ENCODE peak calls at places on chromosome 18, in seven cellular contexts. One of them, this sample, is unnamed. For H3K27me3 and H3K4me1, the result is how much of the 10 kb centered on the place peaks cover.

GRCh38 chr18:24056506-24056905 is 42.0 kb downstream of the TTC39C start:
- DNase-seq in PC-9: no peak
- DNase-seq in fibroblast of lung: no peak
- DNase-seq in transverse colon: no peak
- DNase-seq in aorta: no peak
- DNase-seq in cardiac muscle cell: no peak
- DNase-seq in right cardiac atrium: no peak
- DNase-seq in this sample: no peak

GRCh38 chr18:73780218-73780617 is 367.4 kb downstream of the FBXO15 start:
- DNase-seq in PC-9: no peak
- DNase-seq in fibroblast of lung: no peak
- DNase-seq in transverse colon: no peak
- DNase-seq in aorta: no peak
- DNase-seq in cardiac muscle cell: no peak
- DNase-seq in right cardiac atrium: no peak
- DNase-seq in this sample: no peak

GRCh38 chr18:32010124-32010745 is 8.4 kb upstream of the RNF125 start:
- DNase-seq in PC-9: no peak
- DNase-seq in fibroblast of lung: no peak
- DNase-seq in transverse colon: no peak
- DNase-seq in aorta: no peak
- DNase-seq in cardiac muscle cell: no peak
- DNase-seq in right cardiac atrium: no peak
- DNase-seq in this sample: no peak

GRCh38 chr18:76764296-76764901 is 58.0 kb upstream of the ZNF236 start:
- DNase-seq in PC-9: no peak
- DNase-seq in fibroblast of lung: no peak
- DNase-seq in transverse colon: no peak
- DNase-seq in aorta: no peak
- DNase-seq in cardiac muscle cell: no peak
- DNase-seq in right cardiac atrium: no peak
- DNase-seq in this sample: no peak

GRCh38 chr18:48829443-48830149 is 121.2 kb downstream of the SMAD7 start:
- DNase-seq in PC-9: no peak
- DNase-seq in fibroblast of lung: no peak
- DNase-seq in transverse colon: no peak
- DNase-seq in aorta: peak
- DNase-seq in cardiac muscle cell: peak
- DNase-seq in right cardiac atrium: peak
- DNase-seq in this sample: no peak

GRCh38 chr18:13319629-13320028 is 101.1 kb downstream of the LDLRAD4 start:
- DNase-seq in PC-9: no peak
- DNase-seq in fibroblast of lung: no peak
- DNase-seq in transverse colon: no peak
- DNase-seq in aorta: no peak
- DNase-seq in cardiac muscle cell: no peak
- DNase-seq in right cardiac atrium: no peak
- DNase-seq in this sample: no peak

GRCh38 chr18:46732801-46733200 is 24.1 kb downstream of the ST8SIA5 start:
- DNase-seq in PC-9: no peak
- DNase-seq in fibroblast of lung: no peak
- DNase-seq in transverse colon: no peak
- DNase-seq in aorta: no peak
- DNase-seq in cardiac muscle cell: no peak
- DNase-seq in right cardiac atrium: no peak
- DNase-seq in this sample: no peak

GRCh38 chr18:46431522-46432171 is 225.4 kb downstream of the LOXHD1 start:
- DNase-seq in PC-9: no peak
- DNase-seq in fibroblast of lung: no peak
- DNase-seq in transverse colon: no peak
- DNase-seq in aorta: no peak
- DNase-seq in cardiac muscle cell: no peak
- DNase-seq in right cardiac atrium: no peak
- DNase-seq in this sample: no peak

GRCh38 chr18:79922971-79923411 is 28.5 kb downstream of the SLC66A2 start:
- DNase-seq in PC-9: no peak
- DNase-seq in fibroblast of lung: no peak
- DNase-seq in transverse colon: peak
- DNase-seq in aorta: peak
- DNase-seq in cardiac muscle cell: no peak
- DNase-seq in right cardiac atrium: peak
- DNase-seq in this sample: no peak

GRCh38 chr18:6521804-6522418 is 107.2 kb upstream of the L3MBTL4 start:
- DNase-seq in PC-9: no peak
- DNase-seq in fibroblast of lung: peak
- DNase-seq in transverse colon: peak
- DNase-seq in aorta: no peak
- DNase-seq in cardiac muscle cell: peak
- DNase-seq in right cardiac atrium: no peak
- DNase-seq in this sample: peak

GRCh38 chr18:34128436-34128835 is 96.3 kb downstream of the NOL4 start:
- DNase-seq in PC-9: no peak
- DNase-seq in fibroblast of lung: peak
- DNase-seq in transverse colon: no peak
- DNase-seq in aorta: no peak
- DNase-seq in cardiac muscle cell: no peak
- DNase-seq in right cardiac atrium: no peak
- DNase-seq in this sample: no peak

GRCh38 chr18:13804305-13804704 is 19.6 kb upstream of the MC5R start:
- DNase-seq in PC-9: no peak
- DNase-seq in fibroblast of lung: no peak
- DNase-seq in transverse colon: no peak
- DNase-seq in aorta: no peak
- DNase-seq in cardiac muscle cell: no peak
- DNase-seq in right cardiac atrium: no peak
- DNase-seq in this sample: no peak

GRCh38 chr18:78517973-78518372 is 461.6 kb upstream of the SALL3 start:
- DNase-seq in PC-9: no peak
- DNase-seq in fibroblast of lung: no peak
- DNase-seq in transverse colon: no peak
- DNase-seq in aorta: peak
- DNase-seq in cardiac muscle cell: no peak
- DNase-seq in right cardiac atrium: no peak
- DNase-seq in this sample: no peak

GRCh38 chr18:62767321-62767720 is 52.0 kb downstream of the PHLPP1 start:
- DNase-seq in PC-9: peak
- DNase-seq in fibroblast of lung: peak
- DNase-seq in transverse colon: no peak
- DNase-seq in aorta: no peak
- DNase-seq in cardiac muscle cell: no peak
- DNase-seq in right cardiac atrium: no peak
- DNase-seq in this sample: no peak

GRCh38 chr18:63882333-63883141 is 5.0 kb upstream of the SERPINB2 start:
- DNase-seq in PC-9: peak
- DNase-seq in fibroblast of lung: peak
- DNase-seq in transverse colon: no peak
- DNase-seq in aorta: no peak
- DNase-seq in cardiac muscle cell: peak
- DNase-seq in right cardiac atrium: no peak
- DNase-seq in this sample: peak

GRCh38 chr18:62281684-62282083 is 43.4 kb upstream of the TNFRSF11A start:
- DNase-seq in PC-9: peak
- DNase-seq in fibroblast of lung: peak
- DNase-seq in transverse colon: no peak
- DNase-seq in aorta: no peak
- DNase-seq in cardiac muscle cell: no peak
- DNase-seq in right cardiac atrium: no peak
- DNase-seq in this sample: no peak

GRCh38 chr18:47204908-47205522 is 28.9 kb upstream of the IER3IP1 start:
- DNase-seq in PC-9: no peak
- DNase-seq in fibroblast of lung: peak
- DNase-seq in transverse colon: peak
- DNase-seq in aorta: no peak
- DNase-seq in cardiac muscle cell: peak
- DNase-seq in right cardiac atrium: no peak
- DNase-seq in this sample: peak

GRCh38 chr18:76844742-76845477 is 22.6 kb downstream of the ZNF236 start:
- DNase-seq in PC-9: peak
- DNase-seq in fibroblast of lung: peak
- DNase-seq in transverse colon: no peak
- DNase-seq in aorta: no peak
- DNase-seq in cardiac muscle cell: no peak
- DNase-seq in right cardiac atrium: no peak
- DNase-seq in this sample: no peak

GRCh38 chr18:34357944-34358580 is 133.3 kb upstream of the NOL4 start:
- DNase-seq in PC-9: no peak
- DNase-seq in fibroblast of lung: no peak
- DNase-seq in transverse colon: no peak
- DNase-seq in aorta: no peak
- DNase-seq in cardiac muscle cell: no peak
- DNase-seq in right cardiac atrium: no peak
- DNase-seq in this sample: no peak

GRCh38 chr18:47263197-47263827 is 11.9 kb upstream of the SKOR2 start:
- DNase-seq in PC-9: no peak
- DNase-seq in fibroblast of lung: no peak
- DNase-seq in transverse colon: no peak
- DNase-seq in aorta: no peak
- DNase-seq in cardiac muscle cell: no peak
- DNase-seq in right cardiac atrium: no peak
- DNase-seq in this sample: no peak

GRCh38 chr18:62522178-62522509 is 681 bp upstream of the ZCCHC2 start:
- DNase-seq in PC-9: no peak
- DNase-seq in fibroblast of lung: no peak
- DNase-seq in transverse colon: no peak
- DNase-seq in aorta: no peak
- DNase-seq in cardiac muscle cell: no peak
- DNase-seq in right cardiac atrium: no peak
- DNase-seq in this sample: no peak

GRCh38 chr18:21479721-21480120 is 120.8 kb downstream of the ESCO1 start:
- DNase-seq in PC-9: no peak
- DNase-seq in fibroblast of lung: no peak
- DNase-seq in transverse colon: no peak
- DNase-seq in aorta: no peak
- DNase-seq in cardiac muscle cell: no peak
- DNase-seq in right cardiac atrium: no peak
- DNase-seq in this sample: no peak

GRCh38 chr18:686339-687111 is 25.9 kb downstream of the ENOSF1 start:
- DNase-seq in PC-9: no peak
- DNase-seq in fibroblast of lung: peak
- DNase-seq in transverse colon: no peak
- DNase-seq in aorta: no peak
- DNase-seq in cardiac muscle cell: no peak
- DNase-seq in right cardiac atrium: peak
- DNase-seq in this sample: no peak

GRCh38 chr18:48161911-48162698 is 231.6 kb upstream of the SMAD2 start:
- DNase-seq in PC-9: no peak
- DNase-seq in fibroblast of lung: peak
- DNase-seq in transverse colon: no peak
- DNase-seq in aorta: no peak
- DNase-seq in cardiac muscle cell: no peak
- DNase-seq in right cardiac atrium: no peak
- DNase-seq in this sample: no peak

GRCh38 chr18:12253027-12253426 is 1.1 kb upstream of the CIDEA start:
- DNase-seq in PC-9: no peak
- DNase-seq in fibroblast of lung: no peak
- DNase-seq in transverse colon: no peak
- DNase-seq in aorta: no peak
- DNase-seq in cardiac muscle cell: no peak
- DNase-seq in right cardiac atrium: no peak
- DNase-seq in this sample: no peak
- H3K27me3 ChIP-seq in PC-9: under half
- H3K27me3 ChIP-seq in fibroblast of lung: under half
- H3K27me3 ChIP-seq in transverse colon: under half
- H3K27me3 ChIP-seq in aorta: under half
- H3K27me3 ChIP-seq in cardiac muscle cell: half or more
- H3K27me3 ChIP-seq in right cardiac atrium: under half
- H3K27me3 ChIP-seq in this sample: under half

GRCh38 chr18:39604836-39605235 is 2039.2 kb upstream of the CELF4 start:
- DNase-seq in PC-9: no peak
- DNase-seq in fibroblast of lung: peak
- DNase-seq in transverse colon: no peak
- DNase-seq in aorta: no peak
- DNase-seq in cardiac muscle cell: no peak
- DNase-seq in right cardiac atrium: no peak
- DNase-seq in this sample: no peak
- H3K4me1 ChIP-seq in PC-9: under half
- H3K4me1 ChIP-seq in fibroblast of lung: under half
- H3K4me1 ChIP-seq in transverse colon: under half
- H3K4me1 ChIP-seq in aorta: under half
- H3K4me1 ChIP-seq in cardiac muscle cell: under half
- H3K4me1 ChIP-seq in right cardiac atrium: under half
- H3K4me1 ChIP-seq in this sample: under half

GRCh38 chr18:25350561-25351201 is 1.3 kb downstream of the ZNF521 start:
- DNase-seq in PC-9: no peak
- DNase-seq in fibroblast of lung: peak
- DNase-seq in transverse colon: peak
- DNase-seq in aorta: peak
- DNase-seq in cardiac muscle cell: peak
- DNase-seq in right cardiac atrium: peak
- DNase-seq in this sample: no peak

GRCh38 chr18:25351280-25351772 is 640 bp downstream of the ZNF521 start:
- DNase-seq in PC-9: no peak
- DNase-seq in fibroblast of lung: no peak
- DNase-seq in transverse colon: no peak
- DNase-seq in aorta: no peak
- DNase-seq in cardiac muscle cell: no peak
- DNase-seq in right cardiac atrium: no peak
- DNase-seq in this sample: no peak

GRCh38 chr18:25352629-25353005 is 651 bp upstream of the ZNF521 start:
- DNase-seq in PC-9: no peak
- DNase-seq in fibroblast of lung: no peak
- DNase-seq in transverse colon: no peak
- DNase-seq in aorta: no peak
- DNase-seq in cardiac muscle cell: no peak
- DNase-seq in right cardiac atrium: no peak
- DNase-seq in this sample: no peak

GRCh38 chr18:25353080-25353479 is 1.1 kb upstream of the ZNF521 start:
- DNase-seq in PC-9: no peak
- DNase-seq in fibroblast of lung: no peak
- DNase-seq in transverse colon: no peak
- DNase-seq in aorta: no peak
- DNase-seq in cardiac muscle cell: no peak
- DNase-seq in right cardiac atrium: no peak
- DNase-seq in this sample: no peak

GRCh38 chr18:25351773-25352628 is at the start of gene ZNF521:
- DNase-seq in PC-9: no peak
- DNase-seq in fibroblast of lung: peak
- DNase-seq in transverse colon: peak
- DNase-seq in aorta: peak
- DNase-seq in cardiac muscle cell: peak
- DNase-seq in right cardiac atrium: peak
- DNase-seq in this sample: peak
- H3K27me3 ChIP-seq in PC-9: under half
- H3K27me3 ChIP-seq in fibroblast of lung: under half
- H3K27me3 ChIP-seq in transverse colon: half or more
- H3K27me3 ChIP-seq in aorta: under half
- H3K27me3 ChIP-seq in cardiac muscle cell: under half
- H3K27me3 ChIP-seq in right cardiac atrium: under half
- H3K27me3 ChIP-seq in this sample: under half

DNA sequence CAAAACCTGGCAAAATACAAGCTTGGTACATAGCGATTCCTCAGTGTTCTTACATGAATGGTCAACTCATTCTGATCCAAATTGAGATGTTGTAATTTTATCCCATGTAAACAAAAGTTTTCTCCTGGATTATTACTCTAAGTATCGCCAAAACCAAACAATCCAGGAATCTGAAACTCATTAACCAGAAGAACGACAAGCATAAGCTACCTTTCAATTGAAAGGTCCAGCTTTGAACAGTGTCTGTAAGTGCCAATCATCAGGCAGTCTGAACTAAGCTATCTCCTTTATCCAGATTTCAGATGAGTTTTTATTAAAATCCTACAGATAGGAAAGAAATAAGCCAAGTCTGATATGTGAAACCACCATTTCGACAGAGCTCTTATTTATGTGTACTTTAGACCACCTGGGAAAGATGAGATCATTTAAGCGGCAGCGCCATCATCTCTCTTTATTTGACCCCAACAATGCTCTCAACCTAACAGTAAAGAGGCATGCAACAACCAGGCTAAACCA is 2.3 kb downstream of the MEX3C start:
- DNase-seq in PC-9: no peak
- DNase-seq in fibroblast of lung: no peak
- DNase-seq in transverse colon: no peak
- DNase-seq in aorta: no peak
- DNase-seq in cardiac muscle cell: no peak
- DNase-seq in right cardiac atrium: no peak
- DNase-seq in this sample: no peak
- H3K4me1 ChIP-seq in PC-9: under half
- H3K4me1 ChIP-seq in fibroblast of lung: under half
- H3K4me1 ChIP-seq in transverse colon: under half
- H3K4me1 ChIP-seq in aorta: under half
- H3K4me1 ChIP-seq in cardiac muscle cell: under half
- H3K4me1 ChIP-seq in right cardiac atrium: under half
- H3K4me1 ChIP-seq in this sample: under half

This sample was measured in Caco-2.